ENCODE peak calls at places on chromosomes 5 and 9, in ten cellular contexts. S, D, O, E, L, Z, P, J, H and G are unnamed samples.

GRCh38 chr9:123834907-123835562 is 94.9 kb downstream of the DENND1A start:
- DNase-seq in D (peak; percentile 43), J (no peak), Z (no peak), E (no peak), O (peak; percentile 46), P (no peak), L (no peak), S (no peak), H (no peak), G (no peak)

GRCh38 chr9:124262596-124263045 is 4.9 kb downstream of the NEK6 start:
- DNase-seq in Z (no peak), D (no peak), P (no peak), J (no peak), S (no peak), H (no peak), L (no peak), E (no peak), O (no peak), G (no peak)

GRCh38 chr9:38690574-38690973 is 29.4 kb downstream of the FAM240B start:
- DNase-seq in L (no peak), P (no peak), H (no peak), D (no peak), S (no peak), E (no peak), J (no peak), Z (no peak), O (no peak), G (no peak)

GRCh38 chr5:1385395-1386273 is 40.7 kb upstream of the CLPTM1L start:
- DNase-seq in L (peak; percentile 95), H (peak; percentile 96), Z (no peak), P (peak; percentile 93), S (peak; percentile 52), O (peak; percentile 36), D (peak; percentile 38), J (peak; percentile 91), E (peak; percentile 84), G (peak; percentile 23)

GRCh38 chr5:138177936-138178515 is 404 bp downstream of the BRD8 start:
- DNase-seq in H (peak; percentile 61), J (no peak), O (peak; percentile 60), Z (no peak), L (peak; percentile 74), S (no peak), P (peak; percentile 55), D (peak; percentile 43), E (peak; percentile 43), G (peak; percentile 37)

GRCh38 chr9:19232830-19233194 is 2.3 kb downstream of the DENND4C start:
- DNase-seq in E (no peak), H (no peak), J (no peak), D (peak; percentile 63), Z (no peak), P (peak; percentile 21), S (no peak), O (peak; percentile 55), L (no peak), G (peak; percentile 57)

GRCh38 chr9:110850401-110851135 is 182.0 kb downstream of the MUSK start:
- DNase-seq in D (no peak), S (no peak), Z (no peak), L (no peak), J (no peak), O (no peak), P (no peak), H (no peak), E (no peak), G (no peak)

GRCh38 chr5:181059297-181060230 is 19.5 kb downstream of the BTNL9 start:
- DNase-seq in Z (no peak), P (no peak), J (no peak), O (no peak), L (no peak), D (no peak), E (no peak), H (no peak), S (no peak), G (no peak)

GRCh38 chr5:177497011-177497296 is 450 bp downstream of the PDLIM7 start:
- DNase-seq in O (no peak), E (no peak), Z (no peak), J (peak; percentile 85), L (no peak), H (no peak), S (no peak), D (no peak), P (no peak), G (no peak)

GRCh38 chr5:177496111-177497010 is 1.0 kb downstream of the PDLIM7 start:
- DNase-seq in H (no peak), P (peak; percentile 83), O (peak; percentile 87), S (peak; percentile 48), Z (no peak), E (peak; percentile 93), L (no peak), J (peak; percentile 96), D (peak; percentile 96), G (peak; percentile 92)

GRCh38 chr5:177499842-177500241 is 2.4 kb upstream of the PDLIM7 start:
- DNase-seq in O (no peak), H (no peak), S (no peak), J (no peak), E (no peak), L (no peak), P (no peak), D (no peak), Z (no peak), G (no peak)

GRCh38 chr5:177497297-177498012 is at the start of gene PDLIM7:
- DNase-seq in E (peak; percentile 97), J (peak; percentile 98), H (peak; percentile 96), S (peak; percentile 97), D (peak; percentile 98), Z (no peak), L (peak; percentile 96), P (peak; percentile 98), O (peak; percentile 98), G (peak; percentile 96)

GRCh38 chr5:177498013-177498847 is 826 bp upstream of the PDLIM7 start:
- DNase-seq in D (no peak), H (no peak), S (no peak), E (no peak), P (no peak), O (no peak), L (no peak), J (no peak), Z (no peak), G (no peak)
- H3K4me3 ChIP-seq in D (peak overlapping the region; percentile 40), H (peak overlapping the region; percentile 71), S (peak overlapping the region; percentile 61), E (peak overlapping the region; percentile 63), P (peak overlapping the region; percentile 83), O (peak overlapping the region; percentile 38), L (peak overlapping the region; percentile 51), J (peak overlapping the region; percentile 93), Z (peak overlapping the region; percentile 63), G (peak overlapping the region; percentile 52)

GRCh38 chr5:84086517-84086916 is 298.2 kb downstream of the EDIL3 start:
- DNase-seq in P (no peak), H (no peak), E (no peak), Z (no peak), S (no peak), D (no peak), J (no peak), O (no peak), L (no peak), G (no peak)

GRCh38 chr5:84085387-84086041 is 299.2 kb downstream of the EDIL3 start:
- DNase-seq in Z (no peak), L (no peak), S (no peak), P (no peak), O (no peak), D (no peak), H (no peak), J (no peak), E (no peak), G (no peak)

GRCh38 chr5:84092738-84093137 is 291.9 kb downstream of the EDIL3 start:
- DNase-seq in P (no peak), H (no peak), J (no peak), D (no peak), L (no peak), Z (no peak), O (no peak), E (no peak), S (no peak), G (no peak)

GRCh38 chr5:84091400-84091799 is 293.3 kb downstream of the EDIL3 start:
- DNase-seq in P (no peak), O (no peak), D (no peak), L (no peak), J (no peak), S (no peak), E (no peak), Z (no peak), H (no peak), G (no peak)

DNA sequence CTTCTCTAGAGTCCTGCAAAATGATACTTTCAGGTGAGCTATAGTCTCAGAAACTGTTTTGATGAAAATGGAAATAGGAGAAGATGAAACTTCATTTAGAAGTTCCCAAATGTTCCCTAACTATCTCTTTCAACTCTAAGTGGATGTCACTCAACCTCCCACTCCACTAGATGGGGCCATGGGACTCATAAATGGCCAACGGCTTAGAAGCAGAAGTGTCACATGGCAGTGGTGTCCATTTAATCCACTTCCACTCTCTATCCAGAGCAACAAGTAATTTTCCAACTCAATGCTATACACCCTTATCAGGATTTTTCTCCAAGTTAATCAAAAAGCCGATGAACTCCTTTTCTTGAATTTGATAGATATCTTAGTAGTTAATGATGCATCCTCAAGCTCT is 295.7 kb downstream of the EDIL3 start:
- DNase-seq in D (peak; percentile 65), S (no peak), Z (no peak), P (peak; percentile 22), J (no peak), O (peak; percentile 16), L (peak; percentile 29), H (no peak), E (no peak), G (peak; percentile 42)
- TF ChIP-seq CTCF in D (peak; percentile 22), S (no peak), Z (peak; percentile 29), P (peak; percentile 42), J (no peak), O (peak; percentile 25), L (no peak), H (peak; percentile 13), E (peak; percentile 23), G (peak; percentile 38)

DNA sequence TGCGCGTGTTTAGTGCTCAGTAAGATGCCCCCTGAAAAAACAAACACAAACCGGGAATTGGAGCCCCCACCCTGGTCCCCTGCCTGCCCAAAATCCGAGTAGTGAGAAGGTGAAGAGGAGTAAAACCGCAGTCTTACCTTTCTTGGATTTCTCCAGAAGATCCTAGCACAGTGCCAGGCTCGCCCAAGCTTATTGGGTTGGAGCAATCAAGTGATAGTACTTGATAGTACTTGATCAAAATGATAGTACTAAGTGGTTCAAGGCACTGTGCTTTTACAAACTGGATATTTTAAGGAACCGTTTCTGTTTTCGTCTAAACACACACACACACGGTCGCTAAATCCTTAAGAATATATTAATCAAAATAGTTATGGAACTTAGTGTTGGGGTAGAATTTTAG is 2.8 kb upstream of the TRAF1 start:
- DNase-seq in E (no peak), H (no peak), D (no peak), L (no peak), O (no peak), J (no peak), Z (no peak), S (no peak), P (no peak), G (no peak)
- H3K4me3 ChIP-seq in E (peak overlapping the region; percentile 77), H (peak overlapping the region; percentile 84), D (peak overlapping the region; percentile 28), L (peak overlapping the region; percentile 70), O (peak overlapping the region; percentile 33), J (peak overlapping the region; percentile 69), Z (peak overlapping the region; percentile 55), S (peak overlapping the region; percentile 84), P (no peak overlapping the region), G (peak overlapping the region; percentile 48)

DNA sequence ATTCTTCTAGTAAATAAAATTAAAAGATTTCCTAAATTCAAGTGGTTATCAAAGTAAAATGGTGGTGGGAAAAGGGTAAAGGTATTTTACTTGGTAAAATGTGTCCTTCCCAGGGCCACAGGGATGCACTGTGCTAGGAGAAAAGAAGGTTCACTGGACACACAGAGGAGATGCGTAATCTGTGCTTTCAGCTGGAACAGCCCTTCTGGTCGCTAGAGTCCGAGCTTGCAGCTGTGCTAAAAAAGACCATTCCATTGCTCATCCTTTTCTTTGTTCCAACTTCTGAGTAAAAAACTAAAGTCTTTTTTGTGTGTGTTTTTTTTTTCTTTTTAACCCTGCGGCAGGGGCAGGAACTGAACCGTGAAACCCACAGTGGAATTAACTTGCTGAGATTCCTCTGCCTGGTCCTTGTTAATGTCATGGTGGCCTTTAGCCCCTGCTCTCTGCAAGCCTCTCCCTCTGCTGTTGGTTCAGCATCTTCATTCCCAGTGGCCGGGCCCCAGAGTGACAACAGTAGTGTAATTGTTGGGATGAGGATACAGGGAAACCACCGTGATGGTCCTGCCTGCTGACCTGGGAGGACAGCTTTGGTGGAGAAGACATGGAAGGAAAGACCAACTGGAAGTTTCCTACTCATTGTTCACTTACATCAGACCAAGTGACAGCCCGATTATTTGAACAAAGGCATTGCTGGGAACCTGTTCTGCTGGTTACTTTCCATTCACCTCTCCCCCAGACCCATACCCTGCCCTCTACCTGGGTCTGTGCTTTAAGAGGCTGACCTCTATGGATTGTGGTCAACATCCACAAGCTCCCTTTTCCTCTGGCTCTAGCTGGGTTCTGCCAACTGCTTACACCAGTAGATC is 31.9 kb upstream of the FSTL4 start:
- DNase-seq in H (no peak), O (no peak), S (no peak), P (no peak), Z (no peak), D (no peak), J (no peak), E (no peak), L (no peak), G (no peak)
- TF ChIP-seq CTCF in H (no peak), O (no peak), S (no peak), P (no peak), Z (no peak), D (no peak), J (no peak), E (no peak), L (no peak), G (no peak)